ENCODE peak calls at places on chromosomes 4 and X, in five cellular contexts. One of them, this sample, is unnamed.

GRCh38 chrX:71650333-71650969 is 16.9 kb upstream of the LOC101059915 start:
- DNase-seq in kidney epithelial cell: no peak
- DNase-seq in left ventricle myocardium inferior: no peak
- DNase-seq in activated CD8-positive, alpha-beta T cell treated with anti-CD3 and anti-CD28 coated beads, Interleukin-2, amount 10 ng/mL, durations not matched to agents 7 days and 5 days: peak
- DNase-seq in fibroblast of lung: no peak
- DNase-seq in this sample: no peak

GRCh38 chrX:475926-476723 is 89.4 kb upstream of the PPP2R3B start:
- DNase-seq in kidney epithelial cell: no peak
- DNase-seq in left ventricle myocardium inferior: no peak
- DNase-seq in activated CD8-positive, alpha-beta T cell treated with anti-CD3 and anti-CD28 coated beads, Interleukin-2, amount 10 ng/mL, durations not matched to agents 7 days and 5 days: no peak
- DNase-seq in fibroblast of lung: no peak
- DNase-seq in this sample: no peak

GRCh38 chrX:38803609-38804480 is 2.6 kb downstream of the MID1IP1 start:
- DNase-seq in kidney epithelial cell: no peak
- DNase-seq in left ventricle myocardium inferior: peak
- DNase-seq in activated CD8-positive, alpha-beta T cell treated with anti-CD3 and anti-CD28 coated beads, Interleukin-2, amount 10 ng/mL, durations not matched to agents 7 days and 5 days: peak
- DNase-seq in fibroblast of lung: peak
- DNase-seq in this sample: peak

GRCh38 chrX:95919605-95920004 is 765.0 kb upstream of the DIAPH2 start:
- DNase-seq in kidney epithelial cell: no peak
- DNase-seq in left ventricle myocardium inferior: no peak
- DNase-seq in activated CD8-positive, alpha-beta T cell treated with anti-CD3 and anti-CD28 coated beads, Interleukin-2, amount 10 ng/mL, durations not matched to agents 7 days and 5 days: no peak
- DNase-seq in fibroblast of lung: no peak
- DNase-seq in this sample: no peak

GRCh38 chr4:110041742-110042141 is 129.1 kb downstream of the EGF start:
- DNase-seq in kidney epithelial cell: no peak
- DNase-seq in left ventricle myocardium inferior: no peak
- DNase-seq in activated CD8-positive, alpha-beta T cell treated with anti-CD3 and anti-CD28 coated beads, Interleukin-2, amount 10 ng/mL, durations not matched to agents 7 days and 5 days: no peak
- DNase-seq in fibroblast of lung: no peak
- DNase-seq in this sample: no peak

GRCh38 chr4:48963042-48963679 is 22.9 kb upstream of the CWH43 start:
- DNase-seq in kidney epithelial cell: no peak
- DNase-seq in left ventricle myocardium inferior: peak
- DNase-seq in activated CD8-positive, alpha-beta T cell treated with anti-CD3 and anti-CD28 coated beads, Interleukin-2, amount 10 ng/mL, durations not matched to agents 7 days and 5 days: peak
- DNase-seq in fibroblast of lung: peak
- DNase-seq in this sample: peak

GRCh38 chrX:150225756-150226155 is 137.4 kb upstream of the MAMLD1 start:
- DNase-seq in kidney epithelial cell: no peak
- DNase-seq in left ventricle myocardium inferior: no peak
- DNase-seq in activated CD8-positive, alpha-beta T cell treated with anti-CD3 and anti-CD28 coated beads, Interleukin-2, amount 10 ng/mL, durations not matched to agents 7 days and 5 days: no peak
- DNase-seq in fibroblast of lung: no peak
- DNase-seq in this sample: no peak

GRCh38 chr4:70936200-70936787 is 34.1 kb downstream of the MOB1B start:
- DNase-seq in kidney epithelial cell: no peak
- DNase-seq in left ventricle myocardium inferior: no peak
- DNase-seq in activated CD8-positive, alpha-beta T cell treated with anti-CD3 and anti-CD28 coated beads, Interleukin-2, amount 10 ng/mL, durations not matched to agents 7 days and 5 days: peak
- DNase-seq in fibroblast of lung: peak
- DNase-seq in this sample: no peak

GRCh38 chr4:6470502-6471302 is 1.7 kb downstream of the PPP2R2C start:
- DNase-seq in kidney epithelial cell: no peak
- DNase-seq in left ventricle myocardium inferior: peak
- DNase-seq in activated CD8-positive, alpha-beta T cell treated with anti-CD3 and anti-CD28 coated beads, Interleukin-2, amount 10 ng/mL, durations not matched to agents 7 days and 5 days: peak
- DNase-seq in fibroblast of lung: peak
- DNase-seq in this sample: peak

GRCh38 chr4:23819041-23819511 is 70.8 kb downstream of the PPARGC1A start:
- DNase-seq in kidney epithelial cell: peak
- DNase-seq in left ventricle myocardium inferior: peak
- DNase-seq in activated CD8-positive, alpha-beta T cell treated with anti-CD3 and anti-CD28 coated beads, Interleukin-2, amount 10 ng/mL, durations not matched to agents 7 days and 5 days: no peak
- DNase-seq in fibroblast of lung: peak
- DNase-seq in this sample: peak

GRCh38 chr4:8273450-8273849 is 3.9 kb downstream of the HTRA3 start:
- DNase-seq in kidney epithelial cell: no peak
- DNase-seq in left ventricle myocardium inferior: no peak
- DNase-seq in activated CD8-positive, alpha-beta T cell treated with anti-CD3 and anti-CD28 coated beads, Interleukin-2, amount 10 ng/mL, durations not matched to agents 7 days and 5 days: no peak
- DNase-seq in fibroblast of lung: no peak
- DNase-seq in this sample: no peak

GRCh38 chr4:721261-722171 is 15.9 kb downstream of the PCGF3 start:
- DNase-seq in kidney epithelial cell: no peak
- DNase-seq in left ventricle myocardium inferior: no peak
- DNase-seq in activated CD8-positive, alpha-beta T cell treated with anti-CD3 and anti-CD28 coated beads, Interleukin-2, amount 10 ng/mL, durations not matched to agents 7 days and 5 days: no peak
- DNase-seq in fibroblast of lung: peak
- DNase-seq in this sample: peak

GRCh38 chrX:154490021-154490413 is 412 bp downstream of the SLC10A3 start:
- DNase-seq in kidney epithelial cell: no peak
- DNase-seq in left ventricle myocardium inferior: no peak
- DNase-seq in activated CD8-positive, alpha-beta T cell treated with anti-CD3 and anti-CD28 coated beads, Interleukin-2, amount 10 ng/mL, durations not matched to agents 7 days and 5 days: peak
- DNase-seq in fibroblast of lung: peak
- DNase-seq in this sample: peak

GRCh38 chr4:172245493-172245892 is 432.3 kb downstream of the GALNTL6 start:
- DNase-seq in kidney epithelial cell: no peak
- DNase-seq in left ventricle myocardium inferior: no peak
- DNase-seq in activated CD8-positive, alpha-beta T cell treated with anti-CD3 and anti-CD28 coated beads, Interleukin-2, amount 10 ng/mL, durations not matched to agents 7 days and 5 days: no peak
- DNase-seq in fibroblast of lung: no peak
- DNase-seq in this sample: no peak

This sample was measured in heart right ventricle.